ENCODE peak calls at places on chromosomes 6 and 20, in six cellular contexts. K, B, D, O, A and Z are unnamed samples.

GRCh38 chr6:109454483-109455160 is 950 bp downstream of the MICAL1 start:
- DNase-seq in K (peak), B (peak), D (no peak), O (peak), A (no peak), Z (peak)

GRCh38 chr6:128676456-128676855 is 156.1 kb upstream of the PTPRK start:
- DNase-seq in K (no peak), B (no peak), D (no peak), O (no peak), A (no peak), Z (no peak)

GRCh38 chr6:40586369-40586768 is 795 bp downstream of the LRFN2 start:
- DNase-seq in K (peak), B (no peak), D (no peak), O (no peak), A (no peak), Z (no peak)

GRCh38 chr20:24782801-24783630 is 166.1 kb upstream of the CST7 start:
- DNase-seq in K (peak), B (no peak), D (no peak), O (no peak), A (no peak), Z (no peak)

GRCh38 chr6:109671721-109672120 is 19.3 kb downstream of the AK9 start:
- DNase-seq in K (no peak), B (no peak), D (no peak), O (no peak), A (no peak), Z (no peak)

GRCh38 chr20:48971956-48972355 is 50.4 kb downstream of the ARFGEF2 start:
- DNase-seq in K (no peak), B (no peak), D (no peak), O (no peak), A (no peak), Z (no peak)

GRCh38 chr6:155628315-155628714 is 172.7 kb upstream of the NOX3 start:
- DNase-seq in K (no peak), B (no peak), D (no peak), O (no peak), A (no peak), Z (peak)

GRCh38 chr6:145374566-145374965 is 360.8 kb downstream of the EPM2A start:
- DNase-seq in K (no peak), B (no peak), D (no peak), O (no peak), A (no peak), Z (no peak)

GRCh38 chr20:24432057-24432456 is 37.4 kb upstream of the SYNDIG1 start:
- DNase-seq in K (no peak), B (no peak), D (no peak), O (no peak), A (no peak), Z (no peak)

GRCh38 chr6:52994031-52994788 is 874 bp downstream of the GSTA4 start:
- DNase-seq in K (peak), B (no peak), D (peak), O (no peak), A (no peak), Z (no peak)

GRCh38 chr20:14711681-14712080 is 374.3 kb upstream of the FLRT3 start:
- DNase-seq in K (no peak), B (no peak), D (no peak), O (no peak), A (no peak), Z (no peak)

GRCh38 chr6:40723967-40724366 is 136.8 kb upstream of the LRFN2 start:
- DNase-seq in K (no peak), B (no peak), D (no peak), O (no peak), A (no peak), Z (no peak)

GRCh38 chr6:43575105-43575771 is 600 bp downstream of the XPO5 start:
- DNase-seq in K (peak), B (peak), D (peak), O (no peak), A (no peak), Z (no peak)

GRCh38 chr6:24951831-24952299 is 16.1 kb upstream of the RIPOR2 start:
- DNase-seq in K (no peak), B (peak), D (no peak), O (peak), A (no peak), Z (no peak)

GRCh38 chr6:13397359-13398080 is 69.2 kb upstream of the TBC1D7 start:
- DNase-seq in K (no peak), B (peak), D (no peak), O (peak), A (no peak), Z (peak)